ENCODE peak calls at places on chromosomes 6 and 20, in seven cellular contexts. E, A, P, W, U, C and H are unnamed samples.

GRCh38 chr6:89797317-89797716 is 22.3 kb downstream of the MDN1 start:
- DNase-seq in W (peak), U (peak), E (no peak), C (peak), A (no peak), P (no peak), H (peak)

GRCh38 chr6:25137497-25137896 is 141.7 kb upstream of the CARMIL1 start:
- DNase-seq in C (no peak), W (peak), E (no peak), A (no peak), P (no peak), U (no peak), H (peak)

GRCh38 chr6:94272327-94272726 is 853.0 kb upstream of the EPHA7 start:
- DNase-seq in A (no peak), U (no peak), C (no peak), P (no peak), E (no peak), W (no peak), H (no peak)

GRCh38 chr20:41654884-41655283 is 36.7 kb upstream of the CHD6 start:
- DNase-seq in C (peak), P (no peak), W (peak), E (no peak), U (peak), A (peak), H (peak)

GRCh38 chr6:33989016-33989854 is 156.7 kb downstream of the GRM4 start:
- DNase-seq in E (no peak), C (no peak), A (no peak), U (no peak), P (no peak), W (no peak), H (no peak)

GRCh38 chr6:105793132-105793531 is 293.0 kb upstream of the PRDM1 start:
- DNase-seq in C (no peak), U (no peak), W (no peak), P (no peak), A (peak), E (no peak), H (peak)

GRCh38 chr20:2748551-2749342 is 51.7 kb downstream of the CPXM1 start:
- DNase-seq in E (no peak), U (no peak), A (peak), P (no peak), W (no peak), C (no peak), H (no peak)

GRCh38 chr6:137982418-137983189 is 115.5 kb downstream of the TNFAIP3 start:
- DNase-seq in A (no peak), U (no peak), E (no peak), P (no peak), W (no peak), C (no peak), H (no peak)

GRCh38 chr6:73713426-73714147 is 17.6 kb downstream of the CD109 start:
- DNase-seq in U (no peak), E (no peak), W (no peak), A (no peak), P (no peak), C (peak), H (peak)

GRCh38 chr20:40230486-40230885 is 458.6 kb downstream of the MAFB start:
- DNase-seq in C (no peak), U (no peak), E (no peak), P (no peak), A (no peak), W (no peak), H (no peak)

GRCh38 chr6:170130771-170131241 is 160.1 kb downstream of the DLL1 start:
- DNase-seq in P (no peak), E (peak), W (no peak), A (no peak), C (no peak), U (no peak), H (no peak)

GRCh38 chr6:40356242-40356910 is 230.8 kb downstream of the LRFN2 start:
- DNase-seq in P (no peak), E (no peak), C (no peak), W (peak), U (no peak), A (no peak), H (no peak)

GRCh38 chr6:90343581-90343980 is 46.9 kb upstream of the BACH2 start:
- DNase-seq in A (no peak), C (peak), P (no peak), W (peak), E (no peak), U (peak), H (peak)

GRCh38 chr20:61233590-61233989 is 18.5 kb upstream of the CDH4 start:
- DNase-seq in A (no peak), C (no peak), W (no peak), E (no peak), P (no peak), U (no peak), H (no peak)

GRCh38 chr6:112429226-112429625 is 82.1 kb downstream of the RFPL4B start:
- DNase-seq in W (peak), U (peak), C (peak), A (no peak), P (no peak), E (no peak), H (peak)

GRCh38 chr6:152952045-152952444 is 30.8 kb downstream of the FBXO5 start:
- DNase-seq in E (no peak), W (peak), P (no peak), C (peak), A (no peak), U (peak), H (peak)

GRCh38 chr6:158023597-158023939 is 41.9 kb downstream of the SYNJ2 start:
- DNase-seq in A (no peak), W (no peak), C (no peak), E (no peak), P (no peak), U (no peak), H (no peak)

GRCh38 chr6:5125152-5126006 is 40.2 kb downstream of the PPP1R3G start:
- DNase-seq in W (peak), A (no peak), U (peak), C (peak), E (no peak), P (no peak), H (peak)

GRCh38 chr20:24871429-24872213 is 77.4 kb upstream of the CST7 start:
- DNase-seq in P (no peak), A (no peak), E (no peak), C (no peak), U (no peak), W (no peak), H (peak)

GRCh38 chr6:10534418-10534760 is 13.2 kb downstream of the GCNT2 start:
- DNase-seq in P (no peak), A (peak), C (no peak), W (no peak), U (no peak), E (no peak), H (no peak)

GRCh38 chr20:33566781-33567603 is 77.1 kb downstream of the CBFA2T2 start:
- DNase-seq in A (no peak), C (no peak), U (no peak), P (no peak), W (no peak), E (no peak), H (no peak)

GRCh38 chr6:51598171-51598570 is 489.2 kb downstream of the PKHD1 start:
- DNase-seq in U (no peak), A (no peak), W (no peak), C (no peak), E (no peak), P (no peak), H (no peak)

GRCh38 chr20:25372584-25373336 is 17.9 kb downstream of the ABHD12 start:
- DNase-seq in A (no peak), P (no peak), C (peak), W (peak), E (no peak), U (peak), H (peak)

GRCh38 chr6:39251406-39251805 is 22.1 kb upstream of the KCNK5 start:
- DNase-seq in E (no peak), P (no peak), U (no peak), C (no peak), A (no peak), W (no peak), H (no peak)

GRCh38 chr6:48714286-48715049 is 603.5 kb upstream of the PTCHD4 start:
- DNase-seq in C (no peak), E (no peak), W (no peak), U (no peak), P (no peak), A (peak), H (no peak)

GRCh38 chr6:69812746-69813427 is 16.1 kb upstream of the LMBRD1 start:
- DNase-seq in W (no peak), P (no peak), A (no peak), U (no peak), C (no peak), E (no peak), H (no peak)

GRCh38 chr6:144064402-144064830 is 31.0 kb downstream of the SF3B5 start:
- DNase-seq in C (no peak), E (peak), W (no peak), A (peak), U (no peak), P (no peak), H (no peak)

GRCh38 chr20:61260905-61261304 is 8.8 kb downstream of the CDH4 start:
- DNase-seq in C (no peak), E (no peak), U (no peak), A (peak), W (no peak), P (no peak), H (peak)

GRCh38 chr6:4559281-4559875 is 216.8 kb upstream of the CDYL start:
- DNase-seq in C (no peak), E (no peak), P (no peak), A (no peak), W (no peak), U (no peak), H (no peak)

GRCh38 chr6:134063966-134064445 is 11.6 kb upstream of the SLC2A12 start:
- DNase-seq in E (no peak), U (peak), C (peak), W (peak), A (peak), P (peak), H (peak)

GRCh38 chr20:38609828-38610227 is 8.2 kb downstream of the ARHGAP40 start:
- DNase-seq in C (no peak), E (no peak), P (no peak), U (no peak), A (no peak), W (no peak), H (no peak)

GRCh38 chr6:39831701-39832100 is 39.5 kb downstream of the DAAM2 start:
- DNase-seq in A (no peak), P (no peak), W (no peak), U (no peak), E (no peak), C (no peak), H (no peak)

GRCh38 chr6:128517124-128517523 is 3.3 kb downstream of the PTPRK start:
- DNase-seq in C (no peak), W (no peak), A (no peak), P (no peak), U (no peak), E (no peak), H (no peak)

GRCh38 chr20:18041462-18041861 is 16.3 kb downstream of the OVOL2 start:
- DNase-seq in W (no peak), P (no peak), E (no peak), A (no peak), U (no peak), C (no peak), H (no peak)

DNA sequence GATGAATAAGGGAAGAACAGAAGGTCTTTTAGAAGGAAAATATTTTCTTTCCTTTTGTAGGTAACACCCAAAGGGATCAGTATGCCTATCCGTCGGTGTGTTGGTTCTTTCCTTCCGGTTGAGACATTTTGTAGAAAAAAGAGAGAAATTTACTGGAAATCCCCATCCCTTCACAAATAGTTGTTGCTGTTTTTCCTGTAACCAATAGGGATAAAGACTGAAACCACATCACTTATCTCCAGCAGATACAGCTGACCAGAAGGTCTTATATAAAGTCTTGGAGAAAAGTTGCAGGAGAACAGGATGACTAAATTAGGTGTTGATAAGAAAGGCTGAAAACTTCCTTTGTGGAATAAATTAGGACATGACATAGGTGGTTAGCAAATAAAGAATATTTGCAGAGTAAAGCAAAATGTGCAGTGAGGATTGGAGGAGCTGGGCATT is 14.8 kb upstream of the HLA-DRB1 start:
- DNase-seq in P (no peak), U (no peak), E (no peak), A (peak), C (peak), W (no peak), H (peak)
- H3K4me3 ChIP-seq in P (no peak), U (no peak), E (no peak), A (peak), C (no peak), W (no peak), H (no peak)

GRCh38 chr6:110877569-110877968 is 3.0 kb downstream of the AMD1 start:
- DNase-seq in A (no peak), P (no peak), C (no peak), U (no peak), E (no peak), W (no peak), H (no peak)
- H3K4me3 ChIP-seq in A (peak), P (peak), C (peak), U (peak), E (no peak), W (peak), H (peak)

GRCh38 chr20:53800883-53801604 is 207.4 kb upstream of the ZNF217 start:
- DNase-seq in W (no peak), A (no peak), E (no peak), C (no peak), U (no peak), P (no peak), H (no peak)
- H3K4me3 ChIP-seq in W (no peak), A (no peak), E (no peak), C (no peak), U (no peak), P (no peak), H (no peak)

GRCh38 chr6:36840471-36841461 is 1.5 kb upstream of the CPNE5 start:
- DNase-seq in C (no peak), A (no peak), E (peak), W (no peak), U (peak), P (no peak), H (no peak)
- H3K4me3 ChIP-seq in C (peak), A (no peak), E (peak), W (peak), U (peak), P (peak), H (peak)

GRCh38 chr20:32071395-32072167 is 19.5 kb downstream of the HCK start:
- DNase-seq in E (peak), P (no peak), C (no peak), U (no peak), W (no peak), A (no peak), H (no peak)
- H3K4me3 ChIP-seq in E (no peak), P (no peak), C (no peak), U (no peak), W (no peak), A (no peak), H (no peak)

GRCh38 chr20:5774438-5774837 is 24.2 kb downstream of the SHLD1 start:
- DNase-seq in A (peak), P (no peak), U (no peak), W (no peak), C (no peak), E (no peak), H (no peak)
- H3K4me3 ChIP-seq in A (no peak), P (no peak), U (no peak), W (no peak), C (no peak), E (no peak), H (no peak)

GRCh38 chr20:14828459-14828858 is 491.0 kb upstream of the FLRT3 start:
- DNase-seq in P (no peak), U (no peak), C (no peak), A (no peak), W (no peak), E (no peak), H (no peak)
- H3K4me3 ChIP-seq in P (no peak), U (no peak), C (no peak), A (no peak), W (no peak), E (no peak), H (no peak)

GRCh38 chr20:31717478-31717946 is 5.2 kb downstream of the BCL2L1 start:
- DNase-seq in A (no peak), C (no peak), E (no peak), W (no peak), U (no peak), P (no peak), H (no peak)
- H3K4me3 ChIP-seq in A (peak), C (no peak), E (peak), W (peak), U (peak), P (peak), H (no peak)